ENCODE peak calls at places on chromosome 6, in nine cellular contexts. One of them, this sample, is unnamed.

GRCh38 chr6:30206152-30206551 is 7.1 kb downstream of the TRIM26 start:
- DNase-seq in A549: no peak
- DNase-seq in uterus: no peak
- DNase-seq in adrenal gland: no peak
- DNase-seq in tibial nerve: no peak
- DNase-seq in NB4: no peak
- DNase-seq in heart left ventricle: no peak
- DNase-seq in body of pancreas: no peak
- DNase-seq in esophagus squamous epithelium: no peak
- DNase-seq in this sample: no peak

GRCh38 chr6:6975395-6976111 is 132.2 kb upstream of the RREB1 start:
- DNase-seq in uterus: no peak
- DNase-seq in esophagus squamous epithelium: no peak
- DNase-seq in A549: no peak
- DNase-seq in heart left ventricle: peak; percentile 33
- DNase-seq in body of pancreas: no peak
- DNase-seq in NB4: peak; percentile 81
- DNase-seq in adrenal gland: peak; percentile 30
- DNase-seq in tibial nerve: no peak
- DNase-seq in this sample: no peak

GRCh38 chr6:15255481-15256414 is 9.9 kb downstream of the JARID2 start:
- DNase-seq in adrenal gland: no peak
- DNase-seq in A549: no peak
- DNase-seq in body of pancreas: no peak
- DNase-seq in heart left ventricle: no peak
- DNase-seq in NB4: no peak
- DNase-seq in uterus: no peak
- DNase-seq in esophagus squamous epithelium: no peak
- DNase-seq in tibial nerve: no peak
- DNase-seq in this sample: no peak

GRCh38 chr6:4732691-4733315 is 43.4 kb upstream of the CDYL start:
- DNase-seq in esophagus squamous epithelium: no peak
- DNase-seq in uterus: peak; percentile 72
- DNase-seq in tibial nerve: peak; percentile 14
- DNase-seq in heart left ventricle: peak; percentile 23
- DNase-seq in A549: peak; percentile 68
- DNase-seq in NB4: no peak
- DNase-seq in adrenal gland: peak; percentile 79
- DNase-seq in body of pancreas: peak; percentile 47
- DNase-seq in this sample: peak; percentile 94

GRCh38 chr6:6333498-6333897 is 13.0 kb upstream of the F13A1 start:
- DNase-seq in esophagus squamous epithelium: no peak
- DNase-seq in A549: no peak
- DNase-seq in heart left ventricle: no peak
- DNase-seq in adrenal gland: no peak
- DNase-seq in tibial nerve: no peak
- DNase-seq in body of pancreas: peak; percentile 20
- DNase-seq in NB4: peak; percentile 31
- DNase-seq in uterus: no peak
- DNase-seq in this sample: no peak

GRCh38 chr6:165664553-165665383 is 1.7 kb upstream of the PDE10A start:
- DNase-seq in A549: no peak
- DNase-seq in uterus: no peak
- DNase-seq in NB4: no peak
- DNase-seq in adrenal gland: no peak
- DNase-seq in body of pancreas: no peak
- DNase-seq in esophagus squamous epithelium: no peak
- DNase-seq in tibial nerve: no peak
- DNase-seq in heart left ventricle: no peak
- DNase-seq in this sample: no peak

GRCh38 chr6:14673201-14673600 is 555.6 kb downstream of the CD83 start:
- DNase-seq in tibial nerve: no peak
- DNase-seq in NB4: no peak
- DNase-seq in A549: no peak
- DNase-seq in adrenal gland: no peak
- DNase-seq in body of pancreas: no peak
- DNase-seq in heart left ventricle: no peak
- DNase-seq in uterus: no peak
- DNase-seq in esophagus squamous epithelium: no peak
- DNase-seq in this sample: no peak

GRCh38 chr6:144008501-144009245 is 614 bp upstream of the PLAGL1 start:
- DNase-seq in esophagus squamous epithelium: no peak
- DNase-seq in A549: no peak
- DNase-seq in body of pancreas: peak; percentile 65
- DNase-seq in heart left ventricle: no peak
- DNase-seq in tibial nerve: no peak
- DNase-seq in adrenal gland: no peak
- DNase-seq in NB4: peak; percentile 13
- DNase-seq in uterus: no peak
- DNase-seq in this sample: no peak

GRCh38 chr6:13248053-13248452 is 80.3 kb downstream of the TBC1D7 start:
- DNase-seq in A549: no peak
- DNase-seq in esophagus squamous epithelium: no peak
- DNase-seq in uterus: no peak
- DNase-seq in NB4: no peak
- DNase-seq in heart left ventricle: no peak
- DNase-seq in adrenal gland: no peak
- DNase-seq in tibial nerve: no peak
- DNase-seq in body of pancreas: no peak
- DNase-seq in this sample: no peak

GRCh38 chr6:164104432-164104831 is 689.9 kb downstream of the QKI start:
- DNase-seq in tibial nerve: no peak
- DNase-seq in esophagus squamous epithelium: no peak
- DNase-seq in A549: no peak
- DNase-seq in adrenal gland: no peak
- DNase-seq in uterus: no peak
- DNase-seq in body of pancreas: no peak
- DNase-seq in NB4: no peak
- DNase-seq in heart left ventricle: no peak
- DNase-seq in this sample: no peak

GRCh38 chr6:44022296-44022661 is 105.0 kb downstream of the MRPL14 start:
- DNase-seq in uterus: no peak
- DNase-seq in NB4: peak; percentile 51
- DNase-seq in body of pancreas: no peak
- DNase-seq in tibial nerve: no peak
- DNase-seq in adrenal gland: no peak
- DNase-seq in heart left ventricle: no peak
- DNase-seq in esophagus squamous epithelium: no peak
- DNase-seq in A549: no peak
- DNase-seq in this sample: peak; percentile 47

GRCh38 chr6:7129784-7130569 is 22.2 kb downstream of the RREB1 start:
- DNase-seq in tibial nerve: no peak
- DNase-seq in adrenal gland: peak; percentile 91
- DNase-seq in NB4: peak; percentile 93
- DNase-seq in uterus: no peak
- DNase-seq in heart left ventricle: no peak
- DNase-seq in esophagus squamous epithelium: no peak
- DNase-seq in A549: no peak
- DNase-seq in body of pancreas: peak; percentile 81
- DNase-seq in this sample: no peak

GRCh38 chr6:168037242-168037641 is 39.8 kb downstream of the KIF25 start:
- DNase-seq in uterus: no peak
- DNase-seq in adrenal gland: no peak
- DNase-seq in A549: no peak
- DNase-seq in esophagus squamous epithelium: no peak
- DNase-seq in body of pancreas: peak; percentile 36
- DNase-seq in heart left ventricle: peak; percentile 61
- DNase-seq in NB4: no peak
- DNase-seq in tibial nerve: no peak
- DNase-seq in this sample: no peak

GRCh38 chr6:125899726-125900182 is 56.8 kb upstream of the HINT3 start:
- DNase-seq in adrenal gland: no peak
- DNase-seq in esophagus squamous epithelium: no peak
- DNase-seq in tibial nerve: no peak
- DNase-seq in heart left ventricle: no peak
- DNase-seq in A549: peak; percentile 72
- DNase-seq in body of pancreas: peak; percentile 16
- DNase-seq in uterus: no peak
- DNase-seq in NB4: no peak
- DNase-seq in this sample: no peak

GRCh38 chr6:168699631-168700315 is 258.8 kb downstream of the SMOC2 start:
- DNase-seq in adrenal gland: no peak
- DNase-seq in esophagus squamous epithelium: no peak
- DNase-seq in A549: no peak
- DNase-seq in tibial nerve: peak; percentile 57
- DNase-seq in NB4: no peak
- DNase-seq in body of pancreas: no peak
- DNase-seq in uterus: peak; percentile 82
- DNase-seq in heart left ventricle: no peak
- DNase-seq in this sample: no peak

GRCh38 chr6:50333696-50334095 is 284.0 kb upstream of the DEFB112 start:
- DNase-seq in heart left ventricle: no peak
- DNase-seq in body of pancreas: no peak
- DNase-seq in esophagus squamous epithelium: no peak
- DNase-seq in A549: no peak
- DNase-seq in NB4: no peak
- DNase-seq in tibial nerve: no peak
- DNase-seq in uterus: no peak
- DNase-seq in adrenal gland: no peak
- DNase-seq in this sample: no peak

GRCh38 chr6:44062771-44063560 is 64.3 kb downstream of the MRPL14 start:
- DNase-seq in tibial nerve: no peak
- DNase-seq in uterus: no peak
- DNase-seq in body of pancreas: no peak
- DNase-seq in heart left ventricle: no peak
- DNase-seq in A549: no peak
- DNase-seq in NB4: peak; percentile 77
- DNase-seq in esophagus squamous epithelium: no peak
- DNase-seq in adrenal gland: peak; percentile 43
- DNase-seq in this sample: no peak

GRCh38 chr6:166244353-166245045 is 63.7 kb downstream of the PRR18 start:
- DNase-seq in heart left ventricle: no peak
- DNase-seq in adrenal gland: no peak
- DNase-seq in esophagus squamous epithelium: no peak
- DNase-seq in uterus: no peak
- DNase-seq in body of pancreas: no peak
- DNase-seq in NB4: peak; percentile 40
- DNase-seq in tibial nerve: no peak
- DNase-seq in A549: no peak
- DNase-seq in this sample: no peak

DNA sequence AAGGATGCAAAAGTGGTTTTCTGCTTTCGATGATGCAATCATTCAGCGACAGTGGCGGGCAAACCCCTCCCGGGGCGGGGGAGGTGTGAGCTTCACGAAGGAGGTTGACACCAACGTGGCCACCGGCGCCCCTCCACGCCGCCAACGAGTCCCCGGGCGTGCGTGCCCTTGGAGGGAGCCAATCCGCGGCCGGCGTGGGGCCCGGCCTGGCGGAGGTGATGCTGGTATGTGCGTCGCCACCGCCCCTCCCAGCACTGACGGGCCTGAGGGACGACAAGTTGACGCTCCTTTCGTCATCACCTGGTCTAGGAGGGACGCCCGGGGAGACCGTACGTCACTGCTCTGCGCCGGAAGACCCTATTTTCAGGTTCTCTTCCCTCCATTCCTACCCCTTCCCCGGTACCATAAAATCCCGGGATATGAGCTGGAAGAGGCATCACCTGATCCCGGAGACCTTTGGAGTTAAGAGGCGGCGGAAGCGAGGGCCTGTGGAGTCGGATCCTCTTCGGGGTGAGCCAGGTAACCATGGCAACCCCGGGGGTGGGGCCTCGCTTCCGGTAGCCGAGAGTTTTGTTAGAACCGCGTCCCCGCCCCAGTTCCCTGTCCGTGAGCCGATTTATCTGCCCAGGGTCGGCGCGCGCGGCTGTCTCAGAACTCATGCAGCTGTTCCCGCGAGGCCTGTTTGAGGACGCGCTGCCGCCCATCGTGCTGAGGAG is at the start of gene DXO:
- DNase-seq in esophagus squamous epithelium: peak; percentile 89
- DNase-seq in heart left ventricle: peak; percentile 96
- DNase-seq in NB4: peak; percentile 100
- DNase-seq in body of pancreas: peak; percentile 98
- DNase-seq in tibial nerve: peak; percentile 90
- DNase-seq in uterus: peak; percentile 98
- DNase-seq in A549: peak; percentile 95
- DNase-seq in adrenal gland: peak; percentile 98
- DNase-seq in this sample: peak; percentile 99
- TF ChIP-seq POLR2A in esophagus squamous epithelium: peak; percentile 67
- TF ChIP-seq POLR2A in heart left ventricle: no peak
- TF ChIP-seq POLR2A in NB4: peak; percentile 32
- TF ChIP-seq POLR2A in body of pancreas: peak; percentile 56
- TF ChIP-seq POLR2A in tibial nerve: peak; percentile 35
- TF ChIP-seq POLR2A in uterus: peak; percentile 41
- TF ChIP-seq POLR2A in A549: no peak
- TF ChIP-seq POLR2A in adrenal gland: peak; percentile 54
- TF ChIP-seq POLR2A in this sample: peak; percentile 42

GRCh38 chr6:109455502-109456282 is at the start of gene MICAL1:
- DNase-seq in body of pancreas: peak; percentile 75
- DNase-seq in A549: peak; percentile 40
- DNase-seq in heart left ventricle: peak; percentile 77
- DNase-seq in uterus: peak; percentile 66
- DNase-seq in esophagus squamous epithelium: peak; percentile 29
- DNase-seq in adrenal gland: no peak
- DNase-seq in NB4: peak; percentile 82
- DNase-seq in tibial nerve: peak; percentile 54
- DNase-seq in this sample: peak; percentile 60
- TF ChIP-seq POLR2A in body of pancreas: no peak
- TF ChIP-seq POLR2A in A549: peak; percentile 47
- TF ChIP-seq POLR2A in heart left ventricle: no peak
- TF ChIP-seq POLR2A in uterus: no peak
- TF ChIP-seq POLR2A in esophagus squamous epithelium: no peak
- TF ChIP-seq POLR2A in adrenal gland: peak; percentile 2
- TF ChIP-seq POLR2A in NB4: no peak
- TF ChIP-seq POLR2A in tibial nerve: peak; percentile 20
- TF ChIP-seq POLR2A in this sample: peak; percentile 68

DNA sequence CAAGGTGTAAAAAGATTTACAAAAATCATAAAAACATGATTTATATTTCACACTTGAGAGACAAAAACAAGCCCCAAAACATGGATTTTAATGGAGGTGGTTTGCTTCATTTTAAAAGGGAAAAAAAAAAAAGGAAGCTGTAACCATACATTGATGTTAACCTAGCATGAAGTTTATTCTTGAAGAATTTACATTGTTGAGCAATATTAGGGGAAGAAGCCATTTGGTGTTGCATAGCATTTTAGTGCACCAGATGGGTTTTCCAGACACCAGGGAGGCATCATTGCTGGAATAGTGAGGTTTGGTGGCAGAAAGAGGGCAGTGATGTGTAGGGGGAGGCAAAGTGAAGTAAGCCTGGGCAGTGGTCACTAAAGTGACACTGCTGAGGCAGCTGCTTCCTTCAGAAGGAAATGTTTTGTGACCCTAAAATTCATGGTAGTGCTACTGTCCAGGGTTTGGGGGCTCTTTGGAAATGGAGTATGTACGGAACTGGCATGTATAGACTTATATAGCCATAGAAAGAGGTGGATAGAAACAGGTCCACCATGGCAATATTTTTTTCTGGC is 2.5 kb downstream of the TOMM6 start:
- DNase-seq in NB4: no peak
- DNase-seq in uterus: no peak
- DNase-seq in tibial nerve: no peak
- DNase-seq in esophagus squamous epithelium: no peak
- DNase-seq in body of pancreas: no peak
- DNase-seq in A549: no peak
- DNase-seq in heart left ventricle: no peak
- DNase-seq in adrenal gland: no peak
- DNase-seq in this sample: no peak
- TF ChIP-seq POLR2A in NB4: no peak
- TF ChIP-seq POLR2A in uterus: no peak
- TF ChIP-seq POLR2A in tibial nerve: no peak
- TF ChIP-seq POLR2A in esophagus squamous epithelium: no peak
- TF ChIP-seq POLR2A in body of pancreas: no peak
- TF ChIP-seq POLR2A in A549: no peak
- TF ChIP-seq POLR2A in heart left ventricle: no peak
- TF ChIP-seq POLR2A in adrenal gland: no peak
- TF ChIP-seq POLR2A in this sample: no peak

GRCh38 chr6:41583576-41583975 is 37.4 kb downstream of the FOXP4 start:
- DNase-seq in heart left ventricle: no peak
- DNase-seq in NB4: no peak
- DNase-seq in body of pancreas: no peak
- DNase-seq in uterus: no peak
- DNase-seq in tibial nerve: no peak
- DNase-seq in esophagus squamous epithelium: no peak
- DNase-seq in A549: no peak
- DNase-seq in adrenal gland: no peak
- DNase-seq in this sample: no peak
- TF ChIP-seq POLR2A in heart left ventricle: no peak
- TF ChIP-seq POLR2A in NB4: no peak
- TF ChIP-seq POLR2A in body of pancreas: no peak
- TF ChIP-seq POLR2A in uterus: no peak
- TF ChIP-seq POLR2A in tibial nerve: no peak
- TF ChIP-seq POLR2A in esophagus squamous epithelium: no peak
- TF ChIP-seq POLR2A in A549: no peak
- TF ChIP-seq POLR2A in adrenal gland: no peak
- TF ChIP-seq POLR2A in this sample: no peak